ENCODE peak calls at places on chromosomes 3 and 15, in ten cellular contexts. O is AG08396; L is frontal cortex; U is activated naive CD4-positive, alpha-beta T cell treated with anti-CD3 and anti-CD28 coated beads for 36 hours; Y is non-pigmented ciliary epithelial cell; M is upper lobe of right lung; E is heart right ventricle; G is transverse colon; N is SW480; F is HCEC 1CT. P is an unnamed sample.

GRCh38 chr3:27354588-27355203 is 14.5 kb downstream of the NEK10 start:
- DNase-seq in U (no peak), O (no peak), G (peak), N (no peak), F (no peak), Y (no peak), M (no peak), E (no peak), L (no peak), P (peak)

GRCh38 chr15:68791431-68792283 is 29.0 kb downstream of the ANP32A start:
- DNase-seq in F (no peak), E (no peak), N (no peak), G (no peak), O (no peak), U (peak), L (no peak), M (no peak), Y (no peak), P (no peak)

GRCh38 chr3:129461461-129462146 is 21.6 kb downstream of the IFT122 start:
- DNase-seq in U (no peak), F (peak), E (peak), Y (no peak), O (no peak), N (peak), M (no peak), L (no peak), G (no peak), P (no peak)

GRCh38 chr3:134058728-134059601 is 29.2 kb upstream of the SLCO2A1 start:
- DNase-seq in G (no peak), N (no peak), L (no peak), Y (no peak), M (no peak), E (no peak), F (no peak), U (no peak), O (no peak), P (no peak)

GRCh38 chr3:99674086-99674789 is 35.8 kb downstream of the COL8A1 start:
- DNase-seq in E (no peak), N (no peak), U (no peak), F (no peak), G (no peak), O (no peak), L (no peak), Y (no peak), M (no peak), P (peak)

GRCh38 chr3:131591394-131591990 is 88.7 kb upstream of the MRPL3 start:
- DNase-seq in Y (peak), G (no peak), N (no peak), L (no peak), U (no peak), E (peak), F (peak), M (no peak), O (peak), P (no peak)

GRCh38 chr3:125401402-125401801 is 26.3 kb upstream of the ZNF148 start:
- DNase-seq in E (no peak), N (peak), G (no peak), F (peak), M (no peak), O (peak), Y (no peak), U (no peak), L (no peak), P (no peak)

GRCh38 chr3:192957441-192957951 is 39.8 kb upstream of the MB21D2 start:
- DNase-seq in M (peak), L (no peak), E (no peak), G (peak), O (peak), U (peak), Y (peak), N (no peak), F (peak), P (peak)

GRCh38 chr3:184694694-184695093 is 17.2 kb downstream of the MAGEF1 start:
- DNase-seq in N (no peak), G (no peak), O (no peak), M (no peak), L (no peak), E (no peak), Y (no peak), U (no peak), F (no peak), P (no peak)

GRCh38 chr3:155101398-155101797 is 21.3 kb downstream of the MME start:
- DNase-seq in L (no peak), U (no peak), G (no peak), Y (no peak), M (no peak), F (peak), E (peak), O (peak), N (no peak), P (no peak)

GRCh38 chr3:10756546-10756945 is 59.5 kb upstream of the SLC6A11 start:
- DNase-seq in N (no peak), M (no peak), L (no peak), Y (no peak), G (no peak), E (no peak), F (no peak), U (no peak), O (no peak), P (no peak)

GRCh38 chr3:64214002-64214696 is 11.1 kb downstream of the PRICKLE2 start:
- DNase-seq in E (peak), L (no peak), Y (no peak), M (peak), U (no peak), N (peak), O (peak), G (peak), F (peak), P (peak)

GRCh38 chr15:82852906-82853635 is 43.6 kb downstream of the WHAMM start:
- DNase-seq in F (no peak), E (no peak), N (no peak), Y (no peak), M (no peak), G (no peak), U (no peak), O (no peak), L (no peak), P (no peak)

GRCh38 chr3:58200121-58200709 is 10.6 kb downstream of the DNASE1L3 start:
- DNase-seq in L (no peak), E (no peak), Y (no peak), M (no peak), G (no peak), N (no peak), O (no peak), F (no peak), U (no peak), P (no peak)